ENCODE peak calls at places on chromosomes 12 and 14, in ten cellular contexts. J, C, P, U, F, E, S, W, H and K are unnamed samples.

GRCh38 chr12:96371787-96372699 is 28.2 kb downstream of the CDK17 start:
- DNase-seq in J (no peak), C (no peak), P (no peak), U (no peak), F (no peak), E (no peak), S (no peak), W (no peak), H (no peak), K (no peak)

GRCh38 chr12:132180648-132181546 is 36.6 kb downstream of the NOC4L start:
- DNase-seq in J (no peak), C (no peak), P (no peak), U (no peak), F (no peak), E (no peak), S (no peak), W (no peak), H (no peak), K (no peak)

GRCh38 chr14:103503296-103503695 is 19.3 kb downstream of the CKB start:
- DNase-seq in J (no peak), C (no peak), P (peak), U (no peak), F (peak), E (no peak), S (no peak), W (no peak), H (no peak), K (no peak)

GRCh38 chr12:106455100-106455499 is 97.6 kb downstream of the POLR3B start:
- DNase-seq in J (no peak), C (no peak), P (no peak), U (no peak), F (no peak), E (no peak), S (no peak), W (no peak), H (no peak), K (no peak)

GRCh38 chr14:100691395-100692025 is 35.2 kb upstream of the DLK1 start:
- DNase-seq in J (no peak), C (no peak), P (no peak), U (no peak), F (no peak), E (peak), S (no peak), W (no peak), H (no peak), K (no peak)

GRCh38 chr14:70116278-70116677 is 72.5 kb downstream of the SLC8A3 start:
- DNase-seq in J (no peak), C (no peak), P (no peak), U (no peak), F (no peak), E (no peak), S (no peak), W (no peak), H (no peak), K (no peak)

GRCh38 chr14:92680781-92681650 is 67.4 kb downstream of the LGMN start:
- DNase-seq in J (peak), C (peak), P (peak), U (peak), F (peak), E (peak), S (peak), W (peak), H (peak), K (peak)

GRCh38 chr12:124480469-124481256 is 86.7 kb downstream of the NCOR2 start:
- DNase-seq in J (peak), C (peak), P (peak), U (no peak), F (peak), E (peak), S (peak), W (peak), H (peak), K (no peak)

GRCh38 chr12:19198272-19198671 is 68.7 kb downstream of the PLEKHA5 start:
- DNase-seq in J (no peak), C (peak), P (no peak), U (no peak), F (no peak), E (peak), S (peak), W (no peak), H (no peak), K (no peak)

GRCh38 chr12:130281157-130281799 is 56.4 kb upstream of the PIWIL1 start:
- DNase-seq in J (no peak), C (no peak), P (peak), U (no peak), F (no peak), E (no peak), S (no peak), W (no peak), H (no peak), K (no peak)

GRCh38 chr14:89807905-89808304 is 146.6 kb downstream of the EFCAB11 start:
- DNase-seq in J (no peak), C (no peak), P (no peak), U (no peak), F (no peak), E (no peak), S (no peak), W (no peak), H (no peak), K (no peak)

GRCh38 chr14:93914278-93914677 is 12.9 kb upstream of the FAM181A start:
- DNase-seq in J (no peak), C (no peak), P (no peak), U (no peak), F (no peak), E (no peak), S (no peak), W (no peak), H (no peak), K (no peak)

GRCh38 chr12:29992366-29992765 is 208.6 kb upstream of the TMTC1 start:
- DNase-seq in J (no peak), C (no peak), P (no peak), U (no peak), F (no peak), E (no peak), S (no peak), W (no peak), H (no peak), K (no peak)

GRCh38 chr14:69090187-69090789 is 62.6 kb downstream of the DCAF5 start:
- DNase-seq in J (peak), C (peak), P (no peak), U (peak), F (no peak), E (peak), S (peak), W (no peak), H (peak), K (no peak)

GRCh38 chr12:72337382-72337781 is 65.2 kb downstream of the TRHDE start:
- DNase-seq in J (no peak), C (no peak), P (no peak), U (no peak), F (no peak), E (no peak), S (no peak), W (no peak), H (no peak), K (no peak)

GRCh38 chr12:79591988-79592387 is 98.8 kb downstream of the PAWR start:
- DNase-seq in J (no peak), C (no peak), P (no peak), U (no peak), F (no peak), E (peak), S (no peak), W (no peak), H (no peak), K (no peak)

GRCh38 chr12:4771960-4772566 is 51.9 kb downstream of the GALNT8 start:
- DNase-seq in J (no peak), C (no peak), P (no peak), U (no peak), F (no peak), E (no peak), S (no peak), W (no peak), H (no peak), K (no peak)

GRCh38 chr14:36319899-36320209 is 583 bp downstream of the MBIP start:
- DNase-seq in J (no peak), C (no peak), P (no peak), U (no peak), F (no peak), E (no peak), S (no peak), W (no peak), H (no peak), K (no peak)

GRCh38 chr12:27551172-27551840 is 27.3 kb downstream of the PPFIBP1 start:
- DNase-seq in J (no peak), C (peak), P (no peak), U (no peak), F (no peak), E (no peak), S (no peak), W (no peak), H (no peak), K (no peak)

GRCh38 chr12:31895449-31896150 is 63.6 kb upstream of the RESF1 start:
- DNase-seq in J (peak), C (no peak), P (no peak), U (no peak), F (no peak), E (no peak), S (no peak), W (no peak), H (no peak), K (no peak)
- H3K4me3 ChIP-seq in J (peak), C (no peak), P (no peak), U (no peak), F (no peak), E (no peak), S (no peak), W (no peak), H (no peak), K (no peak)

GRCh38 chr14:82159624-82160023 is 626.0 kb upstream of the SEL1L start:
- DNase-seq in J (no peak), C (no peak), P (no peak), U (no peak), F (no peak), E (no peak), S (no peak), W (no peak), H (no peak), K (no peak)

GRCh38 chr14:82153689-82154088 is 620.0 kb upstream of the SEL1L start:
- DNase-seq in J (no peak), C (no peak), P (no peak), U (no peak), F (no peak), E (no peak), S (no peak), W (no peak), H (no peak), K (no peak)
- TF ChIP-seq CTCF in J (no peak), C (no peak), P (no peak), U (no peak), F (no peak), E (no peak), S (no peak), W (no peak), H (no peak), K (no peak)

GRCh38 chr12:6226002-6226700 is 26.0 kb downstream of the CD9 start:
- DNase-seq in J (no peak), C (peak), P (peak), U (peak), F (peak), E (peak), S (peak), W (peak), H (peak), K (no peak)

GRCh38 chr12:6228535-6229223 is 28.5 kb downstream of the CD9 start:
- DNase-seq in J (no peak), C (peak), P (no peak), U (peak), F (no peak), E (no peak), S (no peak), W (no peak), H (no peak), K (no peak)

GRCh38 chr12:6224550-6224949 is 24.4 kb downstream of the CD9 start:
- DNase-seq in J (peak), C (peak), P (no peak), U (no peak), F (no peak), E (peak), S (peak), W (no peak), H (no peak), K (no peak)

GRCh38 chr12:6225630-6226001 is 25.4 kb downstream of the CD9 start:
- DNase-seq in J (no peak), C (no peak), P (no peak), U (no peak), F (no peak), E (no peak), S (peak), W (no peak), H (no peak), K (no peak)

DNA sequence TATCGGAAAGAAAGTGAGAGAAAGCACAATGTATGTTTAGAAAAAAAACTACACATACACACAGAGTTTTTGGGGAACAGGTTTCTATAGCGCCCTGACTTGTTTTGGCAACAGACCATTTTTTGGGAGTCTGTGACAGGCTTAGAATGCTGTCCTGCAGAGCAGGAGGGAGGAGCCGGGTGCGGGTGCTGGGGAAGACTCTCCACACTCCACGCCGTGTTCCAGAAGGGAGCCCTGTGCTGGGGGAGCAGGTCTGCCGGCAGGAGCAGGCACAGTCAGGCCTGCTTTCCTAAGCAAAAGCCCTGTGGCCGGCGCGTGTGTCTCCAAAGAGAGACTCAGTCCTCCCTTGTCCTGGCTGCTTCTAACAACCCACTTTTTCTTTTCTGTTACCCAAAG is 26.5 kb downstream of the CD9 start:
- DNase-seq in J (no peak), C (no peak), P (peak), U (peak), F (peak), E (peak), S (no peak), W (no peak), H (no peak), K (no peak)
- H3K4me3 ChIP-seq in J (no peak), C (no peak), P (peak), U (no peak), F (peak), E (no peak), S (no peak), W (no peak), H (peak), K (no peak)

DNA sequence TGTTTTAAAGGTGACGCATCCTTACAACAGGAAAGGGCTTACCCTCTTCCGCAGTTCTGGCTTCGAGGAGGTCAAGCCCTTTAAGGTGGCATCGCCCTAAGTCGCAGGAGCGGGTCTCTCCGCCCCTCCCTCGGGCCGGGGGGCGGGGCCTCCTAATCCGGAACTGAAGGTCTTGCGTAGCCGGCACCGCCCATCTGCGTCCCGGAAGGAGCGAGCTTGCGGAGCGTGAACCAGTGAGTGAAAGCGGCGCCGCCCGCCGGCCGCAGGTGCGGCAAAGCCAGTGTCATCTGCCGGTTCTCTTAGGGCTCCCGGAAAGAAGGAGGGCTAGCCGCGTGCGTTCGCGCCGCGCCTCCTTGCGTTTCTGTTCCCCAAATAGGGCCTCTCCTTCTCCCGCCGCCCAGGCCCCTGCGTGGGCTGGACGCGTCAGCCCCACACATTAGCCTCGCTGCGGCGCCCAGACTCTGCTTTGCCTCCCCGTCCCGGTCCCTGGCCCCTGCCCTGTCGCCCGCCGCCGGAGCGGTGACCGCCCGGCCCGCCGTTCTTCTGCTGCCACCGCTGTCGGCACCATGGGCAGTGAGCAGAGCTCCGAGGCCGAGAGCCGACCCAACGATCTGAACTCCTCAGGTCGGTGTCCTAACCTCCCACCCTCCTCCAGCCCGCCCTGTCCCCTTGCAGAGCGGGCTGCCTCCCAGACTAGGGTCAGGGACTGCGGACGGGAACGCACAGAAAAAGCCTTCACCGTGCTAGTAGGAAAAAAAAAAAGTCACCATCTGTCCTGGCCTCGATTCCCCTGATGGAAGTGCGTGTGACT is at the start of gene BORCS5:
- DNase-seq in J (peak), C (peak), P (peak), U (peak), F (peak), E (peak), S (peak), W (peak), H (peak), K (peak)
- TF ChIP-seq CTCF in J (peak), C (peak), P (peak), U (no peak), F (peak), E (no peak), S (no peak), W (no peak), H (peak), K (no peak)

GRCh38 chr12:57006809-57007475 is 596 bp upstream of the ZBTB39 start:
- DNase-seq in J (no peak), C (no peak), P (no peak), U (no peak), F (no peak), E (no peak), S (no peak), W (no peak), H (no peak), K (no peak)
- H3K4me3 ChIP-seq in J (peak), C (no peak), P (peak), U (peak), F (peak), E (peak), S (peak), W (peak), H (peak), K (peak)